ENCODE peak calls at places on chromosome 2, in ten cellular contexts. One of them, this sample, is unnamed.

GRCh38 chr2:127516031-127516430 is 10.3 kb downstream of the IWS1 start:
- DNase-seq in GM12878: no peak
- DNase-seq in adrenal gland: peak; percentile 38
- DNase-seq in H1: no peak
- DNase-seq in K562: no peak
- DNase-seq in HCT116: no peak
- DNase-seq in right lobe of liver: no peak
- DNase-seq in heart left ventricle: peak; percentile 84
- DNase-seq in ovary: peak; percentile 66
- DNase-seq in stomach: no peak
- DNase-seq in this sample: no peak

GRCh38 chr2:202780514-202781021 is 91.0 kb downstream of the ICA1L start:
- DNase-seq in GM12878: peak; percentile 39
- DNase-seq in adrenal gland: no peak
- DNase-seq in H1: no peak
- DNase-seq in K562: no peak
- DNase-seq in HCT116: peak; percentile 64
- DNase-seq in right lobe of liver: no peak
- DNase-seq in heart left ventricle: no peak
- DNase-seq in ovary: no peak
- DNase-seq in stomach: no peak
- DNase-seq in this sample: no peak

GRCh38 chr2:224319756-224320155 is 82.2 kb downstream of the FAM124B start:
- DNase-seq in GM12878: no peak
- DNase-seq in adrenal gland: no peak
- DNase-seq in H1: no peak
- DNase-seq in K562: no peak
- DNase-seq in HCT116: no peak
- DNase-seq in right lobe of liver: no peak
- DNase-seq in heart left ventricle: no peak
- DNase-seq in ovary: no peak
- DNase-seq in stomach: no peak
- DNase-seq in this sample: no peak

GRCh38 chr2:4674007-4674406 is 970.6 kb downstream of the DCDC2C start:
- DNase-seq in GM12878: no peak
- DNase-seq in adrenal gland: no peak
- DNase-seq in H1: no peak
- DNase-seq in K562: no peak
- DNase-seq in HCT116: no peak
- DNase-seq in right lobe of liver: no peak
- DNase-seq in heart left ventricle: no peak
- DNase-seq in ovary: no peak
- DNase-seq in stomach: no peak
- DNase-seq in this sample: no peak

GRCh38 chr2:67836861-67837260 is 225.9 kb downstream of the C1D start:
- DNase-seq in GM12878: no peak
- DNase-seq in adrenal gland: no peak
- DNase-seq in H1: no peak
- DNase-seq in K562: no peak
- DNase-seq in HCT116: no peak
- DNase-seq in right lobe of liver: no peak
- DNase-seq in heart left ventricle: no peak
- DNase-seq in ovary: no peak
- DNase-seq in stomach: no peak
- DNase-seq in this sample: no peak

GRCh38 chr2:100013892-100014677 is 128.3 kb downstream of the AFF3 start:
- DNase-seq in GM12878: no peak
- DNase-seq in adrenal gland: peak; percentile 83
- DNase-seq in H1: no peak
- DNase-seq in K562: peak; percentile 29
- DNase-seq in HCT116: peak; percentile 81
- DNase-seq in right lobe of liver: peak; percentile 82
- DNase-seq in heart left ventricle: peak; percentile 78
- DNase-seq in ovary: peak; percentile 73
- DNase-seq in stomach: peak; percentile 41
- DNase-seq in this sample: no peak

GRCh38 chr2:238162171-238162515 is 3.4 kb downstream of the ERFE start:
- DNase-seq in GM12878: no peak
- DNase-seq in adrenal gland: no peak
- DNase-seq in H1: no peak
- DNase-seq in K562: no peak
- DNase-seq in HCT116: no peak
- DNase-seq in right lobe of liver: no peak
- DNase-seq in heart left ventricle: no peak
- DNase-seq in ovary: no peak
- DNase-seq in stomach: no peak
- DNase-seq in this sample: no peak

GRCh38 chr2:111662039-111662740 is 221.8 kb downstream of the ANAPC1 start:
- DNase-seq in GM12878: no peak
- DNase-seq in adrenal gland: peak; percentile 15
- DNase-seq in H1: peak; percentile 23
- DNase-seq in K562: no peak
- DNase-seq in HCT116: no peak
- DNase-seq in right lobe of liver: no peak
- DNase-seq in heart left ventricle: no peak
- DNase-seq in ovary: no peak
- DNase-seq in stomach: no peak
- DNase-seq in this sample: no peak

GRCh38 chr2:96140941-96141623 is 2.8 kb upstream of the ASTL start:
- DNase-seq in GM12878: no peak
- DNase-seq in adrenal gland: no peak
- DNase-seq in H1: no peak
- DNase-seq in K562: no peak
- DNase-seq in HCT116: no peak
- DNase-seq in right lobe of liver: no peak
- DNase-seq in heart left ventricle: no peak
- DNase-seq in ovary: no peak
- DNase-seq in stomach: no peak
- DNase-seq in this sample: no peak
- TF ChIP-seq POLR2A in GM12878: no peak
- TF ChIP-seq POLR2A in adrenal gland: no peak
- TF ChIP-seq POLR2A in H1: no peak
- TF ChIP-seq POLR2A in K562: no peak
- TF ChIP-seq POLR2A in HCT116: no peak
- TF ChIP-seq POLR2A in right lobe of liver: no peak
- TF ChIP-seq POLR2A in heart left ventricle: no peak
- TF ChIP-seq POLR2A in ovary: no peak
- TF ChIP-seq POLR2A in stomach: no peak
- TF ChIP-seq POLR2A in this sample: no peak

GRCh38 chr2:10085852-10086148 is 5.6 kb upstream of the CYS1 start:
- DNase-seq in GM12878: no peak
- DNase-seq in adrenal gland: no peak
- DNase-seq in H1: no peak
- DNase-seq in K562: no peak
- DNase-seq in HCT116: no peak
- DNase-seq in right lobe of liver: no peak
- DNase-seq in heart left ventricle: no peak
- DNase-seq in ovary: no peak
- DNase-seq in stomach: no peak
- DNase-seq in this sample: no peak

GRCh38 chr2:10086950-10087349 is 6.7 kb upstream of the CYS1 start:
- DNase-seq in GM12878: no peak
- DNase-seq in adrenal gland: no peak
- DNase-seq in H1: no peak
- DNase-seq in K562: no peak
- DNase-seq in HCT116: no peak
- DNase-seq in right lobe of liver: no peak
- DNase-seq in heart left ventricle: no peak
- DNase-seq in ovary: no peak
- DNase-seq in stomach: no peak
- DNase-seq in this sample: no peak

GRCh38 chr2:10084956-10085851 is 5.0 kb upstream of the CYS1 start:
- DNase-seq in GM12878: no peak
- DNase-seq in adrenal gland: no peak
- DNase-seq in H1: no peak
- DNase-seq in K562: no peak
- DNase-seq in HCT116: no peak
- DNase-seq in right lobe of liver: no peak
- DNase-seq in heart left ventricle: no peak
- DNase-seq in ovary: no peak
- DNase-seq in stomach: no peak
- DNase-seq in this sample: no peak

GRCh38 chr2:10084567-10084910 is 4.3 kb upstream of the CYS1 start:
- DNase-seq in GM12878: no peak
- DNase-seq in adrenal gland: no peak
- DNase-seq in H1: no peak
- DNase-seq in K562: no peak
- DNase-seq in HCT116: no peak
- DNase-seq in right lobe of liver: no peak
- DNase-seq in heart left ventricle: no peak
- DNase-seq in ovary: no peak
- DNase-seq in stomach: no peak
- DNase-seq in this sample: no peak

DNA sequence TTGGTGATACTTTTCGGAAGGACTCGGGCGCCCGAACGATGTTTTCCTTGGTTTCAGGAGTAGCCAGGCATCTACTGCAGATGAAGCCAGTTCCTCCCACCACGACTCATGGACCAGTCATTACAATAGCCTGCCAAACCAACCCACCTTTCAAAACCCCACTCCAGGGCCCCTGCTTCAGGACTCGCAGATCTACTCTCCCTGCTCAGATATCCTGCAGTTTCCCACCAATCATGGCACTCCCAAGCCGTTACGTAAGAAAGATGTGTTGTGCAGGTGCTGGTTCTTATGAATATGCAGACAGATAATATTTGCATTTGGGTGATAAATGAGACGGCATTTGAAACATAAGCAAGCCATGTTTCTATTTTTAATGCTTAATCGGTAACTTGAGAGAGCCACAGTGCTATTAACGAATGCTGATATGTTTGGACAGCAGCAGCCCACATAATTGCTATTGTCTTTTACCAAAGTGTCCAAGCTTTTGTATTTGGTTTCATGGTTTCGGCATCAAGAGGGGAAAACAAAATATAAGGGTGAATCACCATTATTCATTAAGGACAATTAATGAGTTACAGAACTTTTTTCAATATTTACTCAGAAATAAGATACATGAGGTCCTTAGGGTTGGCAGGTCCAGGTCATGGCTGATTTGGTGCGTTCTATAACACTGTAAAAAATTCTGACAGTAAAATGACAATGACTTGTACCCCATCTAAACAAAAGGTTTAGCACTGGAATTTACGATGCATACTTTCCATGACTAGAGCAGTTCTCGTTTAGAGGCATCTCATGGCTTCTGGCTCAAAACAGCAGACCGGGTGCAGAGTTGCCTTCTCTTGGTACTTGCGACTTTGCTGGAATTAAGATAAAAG is 3.7 kb upstream of the CYS1 start:
- DNase-seq in GM12878: peak; percentile 65
- DNase-seq in adrenal gland: no peak
- DNase-seq in H1: no peak
- DNase-seq in K562: no peak
- DNase-seq in HCT116: no peak
- DNase-seq in right lobe of liver: no peak
- DNase-seq in heart left ventricle: no peak
- DNase-seq in ovary: no peak
- DNase-seq in stomach: no peak
- DNase-seq in this sample: no peak
- H3K27me3 ChIP-seq in GM12878: no peaks in the 10 kb centered on the region
- H3K27me3 ChIP-seq in adrenal gland: peaks cover 44% of the 10 kb centered on the region
- H3K27me3 ChIP-seq in H1: peaks cover 7% of the 10 kb centered on the region
- H3K27me3 ChIP-seq in K562: peaks cover 33% of the 10 kb centered on the region
- H3K27me3 ChIP-seq in HCT116: peaks cover 2% of the 10 kb centered on the region
- H3K27me3 ChIP-seq in right lobe of liver: no peaks in the 10 kb centered on the region
- H3K27me3 ChIP-seq in heart left ventricle: peaks cover 7% of the 10 kb centered on the region
- H3K27me3 ChIP-seq in ovary: no peaks in the 10 kb centered on the region
- H3K27me3 ChIP-seq in stomach: peaks cover 60% of the 10 kb centered on the region
- H3K27me3 ChIP-seq in this sample: peaks cover 15% of the 10 kb centered on the region

GRCh38 chr2:1674766-1675397 is 69.4 kb downstream of the PXDN start:
- DNase-seq in GM12878: no peak
- DNase-seq in adrenal gland: no peak
- DNase-seq in H1: no peak
- DNase-seq in K562: no peak
- DNase-seq in HCT116: no peak
- DNase-seq in right lobe of liver: no peak
- DNase-seq in heart left ventricle: no peak
- DNase-seq in ovary: no peak
- DNase-seq in stomach: peak; percentile 9
- DNase-seq in this sample: no peak

GRCh38 chr2:1676913-1677832 is 67.1 kb downstream of the PXDN start:
- DNase-seq in GM12878: no peak
- DNase-seq in adrenal gland: no peak
- DNase-seq in H1: no peak
- DNase-seq in K562: no peak
- DNase-seq in HCT116: no peak
- DNase-seq in right lobe of liver: no peak
- DNase-seq in heart left ventricle: no peak
- DNase-seq in ovary: no peak
- DNase-seq in stomach: no peak
- DNase-seq in this sample: no peak

GRCh38 chr2:1674276-1674675 is 70.0 kb downstream of the PXDN start:
- DNase-seq in GM12878: no peak
- DNase-seq in adrenal gland: no peak
- DNase-seq in H1: no peak
- DNase-seq in K562: no peak
- DNase-seq in HCT116: no peak
- DNase-seq in right lobe of liver: no peak
- DNase-seq in heart left ventricle: no peak
- DNase-seq in ovary: no peak
- DNase-seq in stomach: peak; percentile 13
- DNase-seq in this sample: no peak

GRCh38 chr2:1676091-1676912 is 68.0 kb downstream of the PXDN start:
- DNase-seq in GM12878: no peak
- DNase-seq in adrenal gland: no peak
- DNase-seq in H1: no peak
- DNase-seq in K562: no peak
- DNase-seq in HCT116: no peak
- DNase-seq in right lobe of liver: no peak
- DNase-seq in heart left ventricle: no peak
- DNase-seq in ovary: no peak
- DNase-seq in stomach: peak; percentile 17
- DNase-seq in this sample: no peak

DNA sequence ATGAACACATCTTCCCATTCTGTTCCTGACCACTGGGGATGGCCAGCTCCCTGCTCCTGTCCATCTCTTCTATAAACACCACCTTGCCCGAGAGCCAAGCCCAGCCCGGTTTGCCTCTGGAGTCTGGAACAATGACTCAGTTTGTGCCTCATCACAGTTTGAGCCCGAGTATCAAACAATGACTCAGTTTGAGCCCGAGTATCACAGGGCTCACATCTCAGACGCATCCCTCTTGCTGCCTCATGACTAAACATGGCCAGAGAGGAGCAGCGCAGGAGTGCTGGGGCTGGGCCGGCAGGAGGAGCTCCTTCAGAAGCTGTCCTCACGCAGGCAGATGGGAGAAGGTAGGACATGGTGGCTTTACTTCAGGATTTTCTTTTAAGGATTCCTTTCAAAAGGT is 68.7 kb downstream of the PXDN start:
- DNase-seq in GM12878: no peak
- DNase-seq in adrenal gland: peak; percentile 14
- DNase-seq in H1: no peak
- DNase-seq in K562: no peak
- DNase-seq in HCT116: peak; percentile 34
- DNase-seq in right lobe of liver: no peak
- DNase-seq in heart left ventricle: no peak
- DNase-seq in ovary: peak; percentile 43
- DNase-seq in stomach: peak; percentile 24
- DNase-seq in this sample: no peak
- H3K4me3 ChIP-seq in GM12878: no peak overlapping the region
- H3K4me3 ChIP-seq in adrenal gland: no peak overlapping the region
- H3K4me3 ChIP-seq in H1: no peak overlapping the region
- H3K4me3 ChIP-seq in K562: no peak overlapping the region
- H3K4me3 ChIP-seq in HCT116: no peak overlapping the region
- H3K4me3 ChIP-seq in right lobe of liver: no peak overlapping the region
- H3K4me3 ChIP-seq in heart left ventricle: no peak overlapping the region
- H3K4me3 ChIP-seq in ovary: no peak overlapping the region
- H3K4me3 ChIP-seq in stomach: no peak overlapping the region
- H3K4me3 ChIP-seq in this sample: no peak overlapping the region

GRCh38 chr2:22359020-22359672 is 1025.8 kb upstream of the KLHL29 start:
- DNase-seq in GM12878: no peak
- DNase-seq in adrenal gland: no peak
- DNase-seq in H1: no peak
- DNase-seq in K562: no peak
- DNase-seq in HCT116: no peak
- DNase-seq in right lobe of liver: no peak
- DNase-seq in heart left ventricle: no peak
- DNase-seq in ovary: no peak
- DNase-seq in stomach: no peak
- DNase-seq in this sample: no peak
- TF ChIP-seq POLR2A in GM12878: no peak
- TF ChIP-seq POLR2A in adrenal gland: no peak
- TF ChIP-seq POLR2A in H1: no peak
- TF ChIP-seq POLR2A in K562: no peak
- TF ChIP-seq POLR2A in HCT116: no peak
- TF ChIP-seq POLR2A in right lobe of liver: no peak
- TF ChIP-seq POLR2A in heart left ventricle: no peak
- TF ChIP-seq POLR2A in ovary: no peak
- TF ChIP-seq POLR2A in stomach: no peak
- TF ChIP-seq POLR2A in this sample: no peak